ENCODE peak calls at places on chromosomes 12 and 14, in five cellular contexts. S, N, Y, J and C are unnamed samples.

GRCh38 chr12:6361834-6362233 is 13.5 kb downstream of the SCNN1A start:
- DNase-seq in J (no peak), N (peak; percentile 90), Y (no peak), S (no peak), C (no peak)

GRCh38 chr14:99234982-99235491 is 37.0 kb downstream of the BCL11B start:
- DNase-seq in N (no peak), S (peak; percentile 80), Y (peak; percentile 57), J (no peak), C (no peak)

GRCh38 chr12:108560321-108560721 is 652 bp downstream of the SART3 start:
- DNase-seq in J (peak; percentile 64), N (no peak), Y (no peak), S (no peak), C (no peak)

GRCh38 chr12:122423258-122424165 is 1.0 kb upstream of the CLIP1 start:
- DNase-seq in N (peak; percentile 66), Y (no peak), S (peak; percentile 21), J (peak; percentile 62), C (peak; percentile 14)

GRCh38 chr12:52346596-52346995 is 20.7 kb downstream of the KRT85 start:
- DNase-seq in S (peak; percentile 13), J (no peak), Y (no peak), N (no peak), C (no peak)

GRCh38 chr14:100712490-100712889 is 14.2 kb upstream of the DLK1 start:
- DNase-seq in J (no peak), N (no peak), Y (no peak), S (no peak), C (no peak)

GRCh38 chr12:129911437-129912049 is 7.7 kb upstream of the TMEM132D start:
- DNase-seq in N (peak; percentile 0), S (peak; percentile 91), Y (no peak), J (no peak), C (peak; percentile 6)

GRCh38 chr14:63174760-63175191 is 29.5 kb upstream of the RHOJ start:
- DNase-seq in J (peak; percentile 76), N (peak; percentile 81), Y (no peak), S (no peak), C (no peak)

GRCh38 chr12:48977290-48978281 is 536 bp upstream of the WNT1 start:
- DNase-seq in Y (peak; percentile 81), J (peak; percentile 80), S (peak; percentile 56), N (no peak), C (peak; percentile 84)

GRCh38 chr14:67228325-67228984 is 12.8 kb upstream of the PALS1 start:
- DNase-seq in S (no peak), Y (no peak), N (peak; percentile 44), J (peak; percentile 45), C (no peak)

GRCh38 chr12:84843588-84844144 is 68.9 kb downstream of the SLC6A15 start:
- DNase-seq in S (no peak), N (no peak), J (no peak), Y (no peak), C (no peak)

GRCh38 chr14:22630066-22630465 is 14.1 kb downstream of the OR6J1 start:
- DNase-seq in J (no peak), Y (no peak), N (no peak), S (no peak), C (no peak)

GRCh38 chr12:79344855-79345840 is 345.6 kb downstream of the PAWR start:
- DNase-seq in Y (no peak), N (peak; percentile 47), S (no peak), J (peak; percentile 50), C (no peak)

GRCh38 chr14:77203611-77204456 is 22.2 kb downstream of the TMEM63C start:
- DNase-seq in N (no peak), J (no peak), Y (no peak), S (no peak), C (no peak)

GRCh38 chr14:71582705-71583104 is 349.5 kb upstream of the RGS6 start:
- DNase-seq in Y (no peak), N (no peak), J (peak; percentile 86), S (no peak), C (no peak)

GRCh38 chr12:29580971-29581370 is 83.5 kb upstream of the OVCH1 start:
- DNase-seq in J (peak; percentile 33), Y (no peak), S (no peak), N (no peak), C (no peak)

GRCh38 chr12:128825845-128826244 is 2.1 kb upstream of the SLC15A4 start:
- DNase-seq in J (no peak), S (no peak), Y (no peak), N (no peak), C (no peak)

GRCh38 chr14:105203701-105204100 is 22.6 kb upstream of the NUDT14 start:
- DNase-seq in Y (no peak), N (no peak), J (no peak), S (no peak), C (no peak)

GRCh38 chr14:61891251-61891650 is 129.0 kb downstream of the SNAPC1 start:
- DNase-seq in J (peak; percentile 32), S (no peak), Y (no peak), N (peak; percentile 6), C (no peak)

GRCh38 chr14:38856798-38857197 is 246.2 kb downstream of the SEC23A start:
- DNase-seq in N (no peak), J (no peak), S (no peak), Y (no peak), C (no peak)

GRCh38 chr14:68402525-68403101 is 390.3 kb downstream of the ZFP36L1 start:
- DNase-seq in S (no peak), J (no peak), N (no peak), Y (no peak), C (no peak)

GRCh38 chr14:24365600-24366374 is 2.2 kb upstream of the NFATC4 start:
- DNase-seq in J (peak; percentile 88), Y (peak; percentile 42), N (no peak), S (peak; percentile 38), C (peak; percentile 88)

GRCh38 chr14:20419404-20419803 is 6.1 kb upstream of the TEP1 start:
- DNase-seq in Y (no peak), S (no peak), J (no peak), N (no peak), C (no peak)

GRCh38 chr12:96427269-96427729 is 27.1 kb upstream of the CDK17 start:
- DNase-seq in S (peak; percentile 11), J (peak; percentile 100), Y (no peak), N (peak; percentile 99), C (no peak)

GRCh38 chr14:57883061-57883460 is 17.2 kb upstream of the SLC35F4 start:
- DNase-seq in S (no peak), N (no peak), J (no peak), Y (no peak), C (no peak)

GRCh38 chr14:105861985-105862465 is 335.6 kb downstream of the TMEM121 start:
- DNase-seq in J (no peak), N (no peak), S (no peak), Y (no peak), C (peak; percentile 93)